ENCODE peak calls at places on chromosomes 7 and 10, in five cellular contexts. N is MM.1S, Q is fibroblast of lung, B is stomach, S is K562. F is an unnamed sample. For H3K36me3 and H3K9me3, the result is how much of the 10 kb centered on the place peaks cover.

GRCh38 chr7:148727501-148728278 is 29.0 kb downstream of the CUL1 start:
- DNase-seq in B (no peak), S (no peak), N (no peak), Q (no peak), F (no peak)

GRCh38 chr7:80826520-80827237 is 92.2 kb downstream of the SEMA3C start:
- DNase-seq in B (no peak), Q (peak), N (no peak), S (no peak), F (peak)

GRCh38 chr10:78778446-78779338 is 290.1 kb upstream of the ZMIZ1 start:
- DNase-seq in N (no peak), Q (no peak), S (no peak), B (no peak), F (no peak)

GRCh38 chr7:98418271-98418635 is 17.4 kb upstream of the BAIAP2L1 start:
- DNase-seq in B (no peak), N (no peak), S (no peak), Q (peak), F (peak)

GRCh38 chr7:52525772-52526341 is 509.6 kb upstream of the POM121L12 start:
- DNase-seq in Q (no peak), B (no peak), S (no peak), N (no peak), F (no peak)

GRCh38 chr7:26620352-26620751 is 244.0 kb downstream of the SKAP2 start:
- DNase-seq in Q (no peak), B (no peak), S (peak), N (no peak), F (peak)

GRCh38 chr7:113389247-113389646 is 270.9 kb upstream of the SMIM30 start:
- DNase-seq in S (no peak), N (no peak), Q (no peak), B (no peak), F (no peak)

GRCh38 chr7:139915864-139916716 is 87.0 kb downstream of the TBXAS1 start:
- DNase-seq in Q (peak), N (peak), B (peak), S (peak), F (peak)

GRCh38 chr10:78896169-78896931 is 172.4 kb upstream of the ZMIZ1 start:
- DNase-seq in Q (no peak), N (no peak), S (no peak), B (no peak), F (no peak)

GRCh38 chr10:1661861-1662260 is 75.5 kb downstream of the ADARB2 start:
- DNase-seq in B (no peak), N (no peak), S (no peak), Q (no peak), F (no peak)

GRCh38 chr10:17233534-17233933 is 5.5 kb downstream of the VIM start:
- DNase-seq in Q (peak), S (no peak), B (no peak), N (no peak), F (peak)
- H3K36me3 ChIP-seq in Q (under half), S (half or more), B (half or more), N (under half), F (half or more)

GRCh38 chr10:81733547-81733946 is 141.4 kb upstream of the NRG3 start:
- DNase-seq in B (no peak), S (no peak), N (no peak), Q (no peak), F (no peak)
- H3K9me3 ChIP-seq in B (under half), S (under half), N (under half), Q (under half), F (under half)

GRCh38 chr7:22157552-22157951 is 199.4 kb downstream of the RAPGEF5 start:
- DNase-seq in S (no peak), B (no peak), N (no peak), Q (no peak), F (no peak)
- H3K36me3 ChIP-seq in S (under half), B (under half), N (under half), Q (under half), F (under half)

GRCh38 chr7:158431055-158431940 is 156.3 kb downstream of the PTPRN2 start:
- DNase-seq in N (no peak), B (no peak), Q (no peak), S (no peak), F (no peak)
- H3K9me3 ChIP-seq in N (under half), B (under half), Q (under half), S (under half), F (under half)

GRCh38 chr10:110897184-110897583 is 21.8 kb downstream of the BBIP1 start:
- DNase-seq in B (no peak), S (no peak), N (no peak), Q (no peak), F (no peak)
- H3K36me3 ChIP-seq in B (half or more), S (under half), N (under half), Q (under half), F (under half)

F was measured in MG63.